ENCODE peak calls at places on chromosomes 4 and X, in ten cellular contexts. G, E, Q, O, S, M, C, U, J and K are unnamed samples.

GRCh38 chr4:106541253-106541652 is 172.7 kb upstream of the GIMD1 start:
- DNase-seq in U (no peak), G (peak; percentile 64), M (no peak), S (no peak), E (no peak), J (no peak), C (no peak), O (no peak), Q (no peak), K (no peak)

GRCh38 chrX:4656419-4656818 is 943.0 kb upstream of the PRKX start:
- DNase-seq in O (no peak), J (no peak), C (no peak), M (no peak), G (no peak), U (peak; percentile 30), E (no peak), Q (peak; percentile 25), S (no peak), K (no peak)

GRCh38 chr4:108555701-108556100 is 64.7 kb upstream of the RPL34 start:
- DNase-seq in U (no peak), Q (no peak), C (no peak), G (no peak), M (no peak), O (no peak), S (no peak), E (no peak), J (no peak), K (no peak)

GRCh38 chr4:72701987-72702819 is 133.2 kb upstream of the ADAMTS3 start:
- DNase-seq in S (peak; percentile 29), G (peak; percentile 49), M (peak; percentile 19), C (no peak), E (no peak), Q (peak; percentile 42), U (peak; percentile 28), J (peak; percentile 76), O (no peak), K (no peak)

GRCh38 chrX:64739792-64740378 is 236.4 kb downstream of the ZC4H2 start:
- DNase-seq in S (no peak), G (no peak), C (no peak), J (no peak), O (no peak), U (no peak), E (no peak), Q (no peak), M (no peak), K (no peak)

GRCh38 chr4:74114234-74114633 is 15.2 kb upstream of the CXCL2 start:
- DNase-seq in E (no peak), O (no peak), G (peak; percentile 89), U (no peak), Q (no peak), S (no peak), C (no peak), M (no peak), J (no peak), K (peak; percentile 54)

GRCh38 chrX:139725720-139726119 is 17.8 kb upstream of the MCF2 start:
- DNase-seq in G (no peak), M (no peak), S (no peak), U (no peak), E (no peak), J (no peak), Q (no peak), O (no peak), C (no peak), K (no peak)

GRCh38 chrX:129613596-129613995 is 41.2 kb downstream of the APLN start:
- DNase-seq in Q (no peak), U (no peak), E (no peak), M (no peak), G (no peak), O (no peak), S (no peak), J (no peak), C (no peak), K (no peak)

GRCh38 chrX:67749536-67749935 is 205.7 kb downstream of the AR start:
- DNase-seq in O (no peak), S (no peak), J (no peak), M (no peak), G (no peak), U (no peak), Q (no peak), C (no peak), E (no peak), K (no peak)

DNA sequence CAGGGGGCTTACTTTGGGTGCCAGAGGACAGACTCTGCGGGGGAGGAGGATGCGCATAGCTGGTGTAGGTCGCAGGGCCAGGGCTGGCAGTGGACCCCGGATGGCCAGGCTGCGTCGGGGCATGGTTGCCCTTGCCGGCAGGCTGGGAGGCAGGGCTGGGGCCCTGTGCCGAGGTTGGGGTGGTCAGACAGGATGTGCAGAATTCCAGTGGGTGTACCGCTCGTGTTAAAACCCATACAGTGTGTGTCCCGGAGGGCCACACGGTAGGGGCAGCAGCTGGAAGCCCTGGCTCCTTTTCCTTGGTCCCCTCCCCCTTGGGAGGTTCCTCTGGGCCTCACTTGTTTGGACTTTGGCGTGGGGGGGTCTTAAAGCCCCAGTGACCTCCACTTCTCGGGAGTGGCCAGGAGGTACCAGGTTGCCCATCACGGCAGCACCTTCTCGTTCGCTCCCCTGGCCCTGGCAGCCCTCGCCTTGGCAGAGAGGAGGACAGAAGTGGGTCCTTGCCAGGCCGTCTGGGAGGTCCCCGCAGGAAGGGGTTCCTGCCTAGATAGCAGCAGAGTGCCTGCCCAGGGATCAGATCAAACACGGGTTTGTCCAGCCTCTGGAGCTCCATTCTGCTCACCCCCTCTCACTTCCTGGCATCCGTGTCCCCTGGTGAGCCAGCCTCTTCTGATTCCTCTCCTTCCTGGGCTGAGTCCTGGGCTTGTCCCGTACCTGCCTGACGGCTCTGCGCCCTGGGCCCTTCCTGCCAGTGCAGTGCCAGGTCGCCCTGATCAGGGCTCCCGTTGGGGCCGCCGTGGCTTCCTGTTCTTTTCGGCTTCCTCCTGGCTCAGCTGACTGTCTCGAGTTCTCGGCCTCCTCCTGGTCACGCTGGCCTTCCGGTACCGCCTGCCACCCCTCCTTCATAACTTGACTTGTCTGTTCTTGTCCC is 56.7 kb upstream of the HGFAC start:
- DNase-seq in O (no peak), M (no peak), C (peak; percentile 83), J (peak; percentile 47), S (no peak), G (no peak), E (no peak), Q (peak; percentile 68), U (no peak), K (no peak)
- TF ChIP-seq POLR2A in O (peak; percentile 29), M (no peak), C (no peak), J (no peak), S (no peak), G (no peak), E (no peak), Q (peak; percentile 28), U (no peak), K (peak; percentile 21)

GRCh38 chr4:884259-884658 is 47.9 kb downstream of the GAK start:
- DNase-seq in O (no peak), C (peak; percentile 59), Q (no peak), G (no peak), S (no peak), U (no peak), J (no peak), E (no peak), M (no peak), K (no peak)

GRCh38 chr4:883377-884095 is 48.6 kb downstream of the GAK start:
- DNase-seq in S (no peak), E (no peak), M (no peak), U (no peak), Q (no peak), C (peak; percentile 67), G (no peak), O (no peak), J (no peak), K (no peak)

GRCh38 chr4:881709-882108 is 50.4 kb downstream of the GAK start:
- DNase-seq in O (no peak), G (no peak), M (no peak), Q (no peak), U (no peak), C (peak; percentile 80), S (no peak), E (no peak), J (no peak), K (no peak)

GRCh38 chr4:880684-881405 is 51.3 kb downstream of the GAK start:
- DNase-seq in M (no peak), E (no peak), G (no peak), S (no peak), C (peak; percentile 65), O (no peak), J (no peak), U (no peak), Q (no peak), K (no peak)

GRCh38 chr4:882646-883045 is 49.5 kb downstream of the GAK start:
- DNase-seq in U (no peak), J (no peak), Q (no peak), O (no peak), G (no peak), C (peak; percentile 80), S (no peak), E (no peak), M (no peak), K (no peak)
- H3K36me3 ChIP-seq in U (peaks cover 100% of the 10 kb centered on the region), J (no peaks in the 10 kb centered on the region), Q (peaks cover 6% of the 10 kb centered on the region), O (peaks cover 32% of the 10 kb centered on the region), G (peaks cover 67% of the 10 kb centered on the region), C (peaks cover 98% of the 10 kb centered on the region), S (no peaks in the 10 kb centered on the region), E (peaks cover 15% of the 10 kb centered on the region), M (peaks cover 7% of the 10 kb centered on the region), K (peaks cover 13% of the 10 kb centered on the region)

GRCh38 chr4:185142911-185143595 is at the start of gene SLC25A4:
- DNase-seq in M (peak; percentile 28), U (peak; percentile 91), J (peak; percentile 90), C (peak; percentile 97), O (peak; percentile 74), S (peak; percentile 92), G (peak; percentile 62), Q (peak; percentile 91), E (peak; percentile 34), K (peak; percentile 81)
- TF ChIP-seq POLR2A in M (peak; percentile 96), U (no peak), J (peak; percentile 73), C (peak; percentile 90), O (peak; percentile 95), S (peak; percentile 84), G (peak; percentile 92), Q (peak; percentile 94), E (no peak), K (no peak)

DNA sequence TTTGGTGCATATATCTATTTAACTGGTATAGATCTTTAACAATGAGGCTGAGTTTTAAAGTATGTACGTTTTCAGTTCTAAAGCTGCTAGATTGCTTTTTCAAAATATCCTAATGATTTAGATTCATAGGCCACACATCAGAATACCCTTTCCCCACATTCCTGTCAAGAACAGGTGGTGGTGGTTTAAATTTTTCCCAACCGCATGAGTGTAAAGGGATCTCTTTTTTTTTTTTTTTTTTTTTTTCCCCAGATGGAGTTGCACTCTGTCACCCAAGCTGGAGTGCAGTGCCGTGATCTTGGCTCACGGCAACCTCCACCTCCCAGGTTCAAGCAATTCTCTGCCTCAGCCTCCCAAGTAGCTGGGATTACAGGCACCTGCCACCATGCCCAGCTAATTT is 28.0 kb downstream of the NUP54 start:
- DNase-seq in S (no peak), G (no peak), Q (no peak), E (no peak), J (no peak), U (no peak), C (no peak), O (no peak), M (no peak), K (no peak)
- H3K36me3 ChIP-seq in S (no peaks in the 10 kb centered on the region), G (peaks cover 21% of the 10 kb centered on the region), Q (peaks cover 4% of the 10 kb centered on the region), E (peaks cover 23% of the 10 kb centered on the region), J (no peaks in the 10 kb centered on the region), U (peaks cover 97% of the 10 kb centered on the region), C (peaks cover 92% of the 10 kb centered on the region), O (no peaks in the 10 kb centered on the region), M (peaks cover 38% of the 10 kb centered on the region), K (no peaks in the 10 kb centered on the region)